ENCODE peak calls at places on chromosomes 12 and 14, in four cellular contexts. W, T, C and F are unnamed samples.

GRCh38 chr12:114339626-114340025 is 66.3 kb downstream of the TBX5 start:
- DNase-seq in W (no peak), T (no peak), C (no peak), F (no peak)

GRCh38 chr12:117686911-117687377 is 281.8 kb downstream of the KSR2 start:
- DNase-seq in W (peak; percentile 76), T (no peak), C (no peak), F (no peak)

GRCh38 chr14:101133068-101133467 is 229.5 kb upstream of the RTL1 start:
- DNase-seq in W (no peak), T (no peak), C (no peak), F (no peak)

GRCh38 chr12:3041558-3042164 is 35.5 kb upstream of the TSPAN9 start:
- DNase-seq in W (peak; percentile 69), T (peak; percentile 15), C (peak; percentile 79), F (peak; percentile 34)

GRCh38 chr14:91568626-91569025 is 58.5 kb upstream of the PPP4R3A start:
- DNase-seq in W (no peak), T (no peak), C (no peak), F (no peak)

GRCh38 chr14:46300765-46301164 is 350.8 kb downstream of the RPL10L start:
- DNase-seq in W (no peak), T (no peak), C (no peak), F (no peak)

GRCh38 chr12:102441077-102441596 is 39.2 kb downstream of the IGF1 start:
- DNase-seq in W (no peak), T (no peak), C (peak; percentile 67), F (no peak)

GRCh38 chr14:103496776-103497175 is 25.9 kb downstream of the CKB start:
- DNase-seq in W (no peak), T (no peak), C (no peak), F (no peak)

GRCh38 chr12:66149702-66150398 is 19.3 kb upstream of the LLPH start:
- DNase-seq in W (no peak), T (no peak), C (peak; percentile 23), F (no peak)

DNA sequence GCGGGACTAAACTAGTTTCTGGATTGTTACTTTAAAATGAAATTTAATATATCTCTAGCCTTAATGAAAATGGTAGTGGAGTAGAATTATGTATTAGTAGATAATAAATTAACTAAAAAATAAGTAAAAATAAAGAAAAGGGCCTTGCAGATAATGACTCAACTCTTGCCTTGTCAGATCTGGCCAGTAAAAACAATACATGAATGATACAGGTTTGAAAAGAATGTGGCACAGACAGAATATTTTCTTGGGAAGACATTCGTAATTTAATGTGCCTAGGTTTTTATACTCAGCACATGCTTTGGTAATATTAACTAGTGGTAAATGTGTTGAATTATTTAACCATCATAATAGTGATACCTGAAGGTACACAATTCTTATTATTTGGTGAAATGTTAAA is 28.3 kb downstream of the ATF7IP start:
- DNase-seq in W (no peak), T (no peak), C (no peak), F (no peak)
- TF ChIP-seq EGR1 in W (no peak), T (no peak), C (no peak), F (no peak)

GRCh38 chr14:95533391-95533821 is 1.4 kb upstream of the GLRX5 start:
- DNase-seq in W (no peak), T (no peak), C (peak; percentile 47), F (no peak)
- TF ChIP-seq EGR1 in W (no peak), T (no peak), C (no peak), F (no peak)

DNA sequence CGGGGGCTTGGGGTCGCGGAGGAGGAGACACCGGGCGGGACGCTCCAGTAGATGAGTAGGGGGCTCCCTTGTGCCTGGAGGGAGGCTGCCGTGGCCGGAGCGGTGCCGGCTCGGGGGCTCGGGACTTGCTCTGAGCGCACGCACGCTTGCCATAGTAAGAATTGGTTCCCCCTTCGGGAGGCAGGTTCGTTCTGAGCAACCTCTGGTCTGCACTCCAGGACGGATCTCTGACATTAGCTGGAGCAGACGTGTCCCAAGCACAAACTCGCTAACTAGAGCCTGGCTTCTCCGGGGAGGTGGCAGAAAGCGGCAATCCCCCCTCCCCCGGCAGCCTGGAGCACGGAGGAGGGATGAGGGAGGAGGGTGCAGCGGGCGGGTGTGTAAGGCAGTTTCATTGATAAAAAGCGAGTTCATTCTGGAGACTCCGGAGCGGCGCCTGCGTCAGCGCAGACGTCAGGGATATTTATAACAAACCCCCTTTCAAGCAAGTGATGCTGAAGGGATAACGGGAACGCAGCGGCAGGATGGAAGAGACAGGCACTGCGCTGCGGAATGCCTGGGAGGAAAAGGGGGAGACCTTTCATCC is 618 bp downstream of the FOS start:
- DNase-seq in W (no peak), T (no peak), C (peak; percentile 37), F (no peak)
- TF ChIP-seq EGR1 in W (no peak), T (peak; percentile 1), C (no peak), F (no peak)

DNA sequence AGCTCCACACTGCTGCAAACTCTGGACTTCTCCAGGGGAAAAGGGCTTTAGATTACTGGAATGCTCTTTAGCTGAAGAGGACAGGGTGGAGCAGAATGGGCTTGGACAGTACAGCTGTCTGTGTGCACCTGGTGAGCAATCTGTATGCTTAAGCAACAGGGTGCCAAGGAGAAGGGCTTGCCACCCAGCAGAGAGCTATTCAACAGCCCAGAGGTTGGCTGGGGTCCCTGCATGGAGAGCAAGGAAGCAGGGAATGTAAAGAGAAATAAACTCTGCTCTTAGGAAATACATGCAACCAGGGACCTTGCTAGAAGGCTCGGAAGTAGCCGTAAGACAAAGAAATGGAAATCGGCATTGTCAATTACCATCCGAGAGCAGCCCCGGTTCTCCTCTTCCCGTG is 53.0 kb upstream of the CORO1C start:
- DNase-seq in W (no peak), T (no peak), C (no peak), F (no peak)
- TF ChIP-seq EGR1 in W (no peak), T (no peak), C (no peak), F (no peak)

DNA sequence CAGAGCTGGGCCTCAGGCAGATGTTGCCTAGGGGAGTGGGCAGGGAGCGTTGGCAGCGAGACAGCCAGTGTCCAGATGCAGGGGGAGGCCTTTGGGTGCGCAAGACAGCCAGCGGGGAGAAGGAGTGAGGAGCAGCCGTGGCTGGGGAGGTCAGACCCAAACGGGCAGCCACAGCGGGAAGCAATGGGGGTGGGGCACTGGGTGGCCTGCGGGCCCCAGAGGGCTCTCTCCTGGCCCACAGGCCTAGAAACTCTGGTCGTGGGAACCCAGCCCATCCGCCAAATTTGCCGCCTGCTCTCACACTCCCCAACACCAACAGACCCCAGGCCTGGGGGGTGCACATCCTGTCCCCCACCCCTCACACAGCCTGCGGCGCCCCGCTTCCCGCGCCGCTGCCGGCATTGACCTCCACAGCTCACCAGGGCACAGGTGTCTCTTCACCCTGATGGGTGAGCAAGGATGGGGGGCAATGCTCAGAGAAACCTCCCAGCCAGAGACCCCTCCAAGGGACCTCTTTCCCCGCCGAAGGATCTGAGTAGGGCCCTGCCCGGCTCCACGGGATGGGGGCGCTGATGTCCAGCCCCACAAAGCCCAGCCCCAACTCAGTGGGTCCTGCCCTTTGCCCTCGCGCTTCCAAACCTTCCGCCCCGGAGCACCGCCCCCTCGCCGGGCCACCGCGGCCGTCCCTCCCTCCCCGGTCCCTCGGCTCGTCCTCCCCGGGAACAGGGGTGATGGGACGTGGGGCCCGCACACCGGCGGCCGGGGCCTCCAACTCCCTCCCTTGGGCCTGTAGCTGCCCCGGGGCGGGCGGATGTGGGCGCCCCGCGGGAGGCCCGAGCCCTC is 781 bp downstream of the HDAC7 start:
- DNase-seq in W (no peak), T (no peak), C (peak; percentile 77), F (no peak)
- TF ChIP-seq EGR1 in W (no peak), T (no peak), C (peak; percentile 49), F (no peak)

GRCh38 chr12:85803231-85803630 is 33.0 kb downstream of the RASSF9 start:
- DNase-seq in W (no peak), T (no peak), C (no peak), F (no peak)
- TF ChIP-seq EGR1 in W (no peak), T (no peak), C (no peak), F (no peak)

GRCh38 chr12:53046655-53047220 is 3.1 kb upstream of the TNS2 start:
- DNase-seq in W (no peak), T (no peak), C (peak; percentile 29), F (no peak)
- TF ChIP-seq EGR1 in W (no peak), T (peak; percentile 47), C (peak; percentile 76), F (no peak)

GRCh38 chr14:51094901-51095853 is at the start of gene TRIM9:
- DNase-seq in W (peak; percentile 95), T (peak; percentile 64), C (peak; percentile 15), F (peak; percentile 97)

GRCh38 chr14:51096870-51097269 is 2.0 kb upstream of the TRIM9 start:
- DNase-seq in W (no peak), T (no peak), C (no peak), F (no peak)

GRCh38 chr14:51094282-51094821 is 553 bp downstream of the TRIM9 start:
- DNase-seq in W (no peak), T (no peak), C (no peak), F (no peak)

GRCh38 chr14:51097287-51097686 is 2.4 kb upstream of the TRIM9 start:
- DNase-seq in W (no peak), T (no peak), C (no peak), F (no peak)

DNA sequence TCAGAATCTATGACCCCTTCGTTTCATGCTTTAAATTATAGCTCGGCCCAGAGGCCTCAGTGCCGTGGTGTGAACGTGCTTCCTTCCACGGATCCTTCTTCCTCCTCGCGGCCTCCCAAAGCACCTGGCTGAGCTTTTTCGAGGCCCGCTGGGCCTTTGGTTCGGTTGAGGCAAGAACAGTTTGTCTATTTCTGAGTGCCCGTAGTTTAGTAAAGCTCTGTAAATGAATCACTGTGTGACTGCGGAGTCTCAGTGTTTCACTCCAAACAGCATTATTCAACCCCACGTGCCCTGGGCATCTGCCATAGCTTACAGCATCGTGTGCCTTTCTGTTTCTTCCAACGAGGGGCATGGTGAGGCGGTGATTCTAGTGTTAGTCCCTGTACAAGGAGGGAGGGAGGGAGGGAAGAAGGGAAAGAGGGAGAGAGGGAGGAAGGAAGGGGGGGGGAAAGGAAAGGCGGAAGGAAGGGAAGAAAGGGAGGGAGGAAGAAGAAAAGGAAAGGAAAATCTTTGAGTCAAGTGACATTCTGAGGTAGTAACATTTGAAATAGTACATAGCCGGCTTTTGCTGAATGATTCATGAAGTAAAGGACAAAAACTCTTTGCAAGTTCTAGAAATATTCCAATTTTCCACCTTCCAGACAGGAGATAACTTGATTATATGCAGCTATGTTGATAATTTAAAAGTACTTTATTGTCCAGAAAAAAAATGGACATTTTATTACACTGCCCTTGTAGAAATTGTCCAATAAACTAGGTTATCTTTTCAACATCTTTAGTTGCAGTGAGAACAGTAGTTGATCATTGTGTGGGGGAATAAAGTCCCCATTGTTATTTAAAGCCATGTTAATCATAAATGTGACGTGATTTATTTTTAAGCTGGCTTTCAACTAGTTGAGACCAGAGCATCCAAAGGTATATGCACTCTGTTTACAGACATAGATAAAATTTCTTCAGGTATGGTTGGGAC is 1.2 kb upstream of the TRIM9 start:
- DNase-seq in W (no peak), T (no peak), C (no peak), F (no peak)
- TF ChIP-seq EGR1 in W (no peak), T (no peak), C (no peak), F (no peak)